ENCODE peak calls at places on chromosomes 6 and 20, in nine cellular contexts. P is tibial nerve; V is SJSA1; T is PC-3; S is tibial artery; K is aorta; U is naive thymus-derived CD4-positive, alpha-beta T cell; Y is neural progenitor cell; J is cardiac muscle cell. O is an unnamed sample.

GRCh38 chr20:46148313-46149213 is 30.4 kb downstream of the CD40 start:
- DNase-seq in J (no peak), T (no peak), K (no peak), P (no peak), Y (no peak), U (no peak), S (no peak), V (no peak), O (no peak)

GRCh38 chr20:37697314-37697713 is 3.5 kb downstream of the CTNNBL1 start:
- DNase-seq in S (no peak), U (no peak), J (no peak), T (no peak), V (no peak), Y (no peak), K (no peak), P (no peak), O (no peak)

GRCh38 chr6:25136879-25137278 is 142.3 kb upstream of the CARMIL1 start:
- DNase-seq in V (no peak), U (no peak), T (no peak), J (no peak), Y (no peak), K (no peak), S (no peak), P (peak; percentile 23), O (no peak)

GRCh38 chr20:51368461-51369211 is 173.9 kb downstream of the NFATC2 start:
- DNase-seq in J (no peak), Y (no peak), U (no peak), P (no peak), V (peak; percentile 66), T (peak; percentile 39), K (peak; percentile 41), S (no peak), O (no peak)

GRCh38 chr6:72755752-72756151 is 133.9 kb downstream of the KCNQ5 start:
- DNase-seq in V (no peak), S (no peak), P (no peak), T (no peak), J (no peak), U (no peak), Y (no peak), K (no peak), O (no peak)

GRCh38 chr6:14945461-14946210 is 300.2 kb upstream of the JARID2 start:
- DNase-seq in P (no peak), T (no peak), K (no peak), S (no peak), J (no peak), V (no peak), U (no peak), Y (no peak), O (no peak)

GRCh38 chr6:43916924-43917877 is 147.2 kb downstream of the VEGFA start:
- DNase-seq in Y (no peak), S (no peak), J (no peak), T (no peak), U (no peak), P (peak; percentile 75), V (no peak), K (no peak), O (peak; percentile 67)

GRCh38 chr6:125834347-125834746 is 43.6 kb downstream of the NCOA7 start:
- DNase-seq in V (no peak), P (no peak), U (no peak), T (no peak), S (no peak), Y (no peak), K (no peak), J (peak; percentile 14), O (no peak)

GRCh38 chr20:40319741-40320499 is 369.1 kb downstream of the MAFB start:
- DNase-seq in U (no peak), P (no peak), S (no peak), Y (no peak), T (no peak), J (peak; percentile 14), V (no peak), K (no peak), O (no peak)

GRCh38 chr6:135812085-135812526 is 39.4 kb upstream of the PDE7B start:
- DNase-seq in V (no peak), Y (no peak), P (peak; percentile 17), J (no peak), T (peak; percentile 46), U (no peak), K (no peak), S (peak; percentile 72), O (peak; percentile 61)

DNA sequence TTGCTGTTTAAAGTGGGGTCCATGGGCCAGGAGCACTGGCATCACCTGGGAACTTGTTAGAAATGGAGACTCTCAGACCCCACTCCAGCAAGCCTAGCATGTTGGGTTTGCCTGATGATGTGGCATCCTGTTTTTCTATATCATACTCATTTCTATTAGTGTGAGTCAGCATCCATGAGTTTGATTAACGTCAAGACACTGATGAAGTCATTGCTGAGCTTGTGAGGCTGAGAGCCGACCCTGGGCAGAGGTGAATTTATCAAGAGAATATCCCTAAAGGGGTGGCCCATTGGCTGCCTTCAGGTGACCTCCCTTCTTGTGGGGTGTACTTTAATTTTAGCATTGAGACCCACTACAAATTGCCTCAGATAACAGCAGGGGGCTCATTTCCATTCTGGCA is 43.4 kb upstream of the RNF144B start:
- DNase-seq in J (no peak), Y (no peak), V (no peak), P (no peak), K (no peak), U (no peak), S (no peak), T (peak; percentile 73), O (peak; percentile 16)
- H3K4me3 ChIP-seq in J (no peak overlapping the region), Y (no peak overlapping the region), V (no peak overlapping the region), P (no peak overlapping the region), K (no peak overlapping the region), U (no peak overlapping the region), S (no peak overlapping the region), T (peak overlapping the region; percentile 32), O (no peak overlapping the region)

GRCh38 chr6:143290206-143290605 is 160.3 kb downstream of the ADAT2 start:
- DNase-seq in T (no peak), V (no peak), P (no peak), U (no peak), S (no peak), Y (no peak), J (peak; percentile 28), K (no peak), O (no peak)
- H3K27me3 ChIP-seq in T (no peaks in the 10 kb centered on the region), V (no peaks in the 10 kb centered on the region), P (no peaks in the 10 kb centered on the region), U (no peaks in the 10 kb centered on the region), S (no peaks in the 10 kb centered on the region), Y (no peaks in the 10 kb centered on the region), J (no peaks in the 10 kb centered on the region), K (no peaks in the 10 kb centered on the region), O (no peaks in the 10 kb centered on the region)

GRCh38 chr6:396126-396520 is 4.6 kb downstream of the IRF4 start:
- DNase-seq in U (no peak), K (no peak), T (no peak), V (no peak), P (no peak), Y (no peak), J (no peak), S (no peak), O (no peak)

GRCh38 chr6:393391-394221 is 2.1 kb downstream of the IRF4 start:
- DNase-seq in Y (peak; percentile 61), S (no peak), V (no peak), P (no peak), T (no peak), J (peak; percentile 24), U (peak; percentile 51), K (no peak), O (no peak)

GRCh38 chr6:395432-396125 is 4.0 kb downstream of the IRF4 start:
- DNase-seq in V (no peak), T (no peak), S (no peak), J (no peak), U (no peak), K (no peak), P (no peak), Y (no peak), O (no peak)

GRCh38 chr6:392441-393390 is 1.2 kb downstream of the IRF4 start:
- DNase-seq in T (no peak), U (peak; percentile 59), V (peak; percentile 42), J (peak; percentile 11), P (no peak), K (no peak), Y (peak; percentile 67), S (no peak), O (no peak)

GRCh38 chr6:394641-395289 is 3.2 kb downstream of the IRF4 start:
- DNase-seq in V (no peak), Y (no peak), P (no peak), T (no peak), U (no peak), J (no peak), S (no peak), K (no peak), O (no peak)
- H3K36me3 ChIP-seq in V (no peaks in the 10 kb centered on the region), Y (no peaks in the 10 kb centered on the region), P (no peaks in the 10 kb centered on the region), T (no peaks in the 10 kb centered on the region), U (peaks cover 23% of the 10 kb centered on the region), J (no peaks in the 10 kb centered on the region), S (no peaks in the 10 kb centered on the region), K (no peaks in the 10 kb centered on the region), O (no peaks in the 10 kb centered on the region)

DNA sequence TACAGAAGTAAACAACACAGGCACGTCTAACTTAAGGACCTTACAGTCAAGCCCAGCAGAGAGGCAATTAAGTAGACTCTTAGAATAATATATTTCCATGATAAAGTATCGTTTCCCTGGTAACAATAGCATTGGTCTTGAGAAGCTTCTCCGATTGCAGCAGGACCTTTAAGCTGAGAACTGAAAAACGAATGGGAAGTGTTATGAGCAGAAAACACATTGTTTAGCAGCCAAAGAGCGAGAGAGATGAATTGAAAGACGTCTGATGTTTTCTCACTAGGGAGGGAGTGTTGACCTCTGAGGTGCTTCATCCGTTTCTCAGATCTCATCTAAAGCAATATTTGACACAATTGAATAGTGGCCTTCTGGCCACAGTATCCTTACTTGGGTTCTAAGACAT is 855 bp downstream of the BYSL start:
- DNase-seq in V (no peak), S (no peak), Y (no peak), U (no peak), J (no peak), K (no peak), T (no peak), P (no peak), O (no peak)
- H3K4me3 ChIP-seq in V (peak overlapping the region; percentile 63), S (peak overlapping the region; percentile 80), Y (peak overlapping the region; percentile 94), U (peak overlapping the region; percentile 76), J (peak overlapping the region; percentile 67), K (peak overlapping the region; percentile 52), T (peak overlapping the region; percentile 99), P (peak overlapping the region; percentile 69), O (peak overlapping the region; percentile 99)

DNA sequence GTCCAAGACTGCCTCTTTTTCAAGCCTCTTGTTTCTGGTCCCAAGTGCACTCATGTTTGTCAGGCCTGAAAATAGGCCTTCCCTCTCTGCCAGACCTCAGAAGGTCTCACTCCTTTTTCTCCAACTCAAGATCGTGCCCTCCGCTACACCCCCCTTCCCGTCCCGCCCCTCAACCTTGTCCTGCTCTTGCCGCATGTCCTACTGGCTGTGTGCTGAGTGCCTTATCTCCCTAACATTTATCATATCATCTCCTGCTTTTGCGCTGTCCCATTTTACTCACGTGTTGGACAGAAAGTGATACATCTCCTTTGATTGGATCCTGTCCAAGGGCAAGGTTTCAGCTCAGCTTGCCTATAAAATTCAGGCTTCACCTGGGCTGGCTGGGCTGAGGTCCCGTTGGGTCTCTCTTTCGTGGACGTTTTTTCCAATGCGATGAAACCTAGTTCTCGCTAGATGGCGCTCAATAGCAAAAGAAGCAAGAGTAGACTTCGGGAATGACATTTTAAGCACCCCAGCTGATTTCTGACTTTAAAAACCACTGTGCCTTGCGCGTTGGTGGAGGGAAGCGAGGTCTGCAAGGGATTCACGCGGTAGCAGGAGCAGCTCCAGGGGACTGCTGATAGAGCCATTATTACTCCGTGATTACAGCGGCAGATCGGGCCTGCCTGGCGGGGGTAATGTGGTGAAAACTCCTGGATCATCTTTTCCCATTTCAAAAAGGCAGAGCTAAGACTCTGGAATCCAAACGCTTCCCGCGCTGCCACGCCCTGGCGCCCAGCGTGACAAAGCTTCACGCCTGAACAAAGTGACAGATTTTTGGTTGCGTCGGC is 137.6 kb downstream of the IMPG1 start:
- DNase-seq in U (peak; percentile 21), S (no peak), T (peak; percentile 83), K (no peak), J (peak; percentile 87), V (peak; percentile 59), Y (peak; percentile 88), P (peak; percentile 45), O (peak; percentile 46)
- H3K27me3 ChIP-seq in U (no peaks in the 10 kb centered on the region), S (no peaks in the 10 kb centered on the region), T (no peaks in the 10 kb centered on the region), K (no peaks in the 10 kb centered on the region), J (no peaks in the 10 kb centered on the region), V (peaks cover 3% of the 10 kb centered on the region), Y (peaks cover 7% of the 10 kb centered on the region), P (no peaks in the 10 kb centered on the region), O (no peaks in the 10 kb centered on the region)